ENCODE peak calls at places on chromosomes 16 and 17, in seven cellular contexts. Y, O, Q, C, V, B and E are unnamed samples.

GRCh38 chr16:61993076-61993475 is 43.2 kb downstream of the CDH8 start:
- DNase-seq in Y (no peak), Q (no peak), B (no peak), O (no peak), C (no peak), V (no peak), E (no peak)

GRCh38 chr16:72590179-72590937 is 418.4 kb upstream of the PMFBP1 start:
- DNase-seq in V (peak), Q (no peak), B (no peak), O (no peak), Y (no peak), C (no peak), E (no peak)

GRCh38 chr16:50585331-50585776 is 37.2 kb downstream of the NKD1 start:
- DNase-seq in Y (peak), Q (no peak), C (no peak), V (peak), O (peak), B (peak), E (peak)

GRCh38 chr17:59892849-59893616 is at the start of the genes RPS6KB1 and TUBD1:
- DNase-seq in Y (peak), C (peak), Q (peak), B (peak), V (peak), O (peak), E (peak)

GRCh38 chr17:18262641-18263040 is 2.2 kb downstream of the MIEF2 start:
- DNase-seq in C (no peak), O (no peak), Q (no peak), B (no peak), V (no peak), Y (peak), E (no peak)

GRCh38 chr17:62140836-62141235 is 75.8 kb upstream of the MED13 start:
- DNase-seq in Y (no peak), Q (no peak), V (no peak), O (no peak), C (no peak), B (no peak), E (no peak)

GRCh38 chr16:53115773-53116172 is 61.0 kb downstream of the CHD9 start:
- DNase-seq in B (no peak), O (no peak), Q (no peak), C (no peak), V (no peak), Y (no peak), E (no peak)

GRCh38 chr17:13921841-13922776 is 147.2 kb upstream of the COX10 start:
- DNase-seq in Q (no peak), Y (no peak), B (no peak), O (no peak), C (no peak), V (no peak), E (no peak)

GRCh38 chr16:12097523-12098428 is 121.2 kb downstream of the SNX29 start:
- DNase-seq in Y (peak), V (no peak), B (peak), O (peak), Q (no peak), C (no peak), E (no peak)

GRCh38 chr17:59830007-59830630 is 62.6 kb downstream of the TUBD1 start:
- DNase-seq in C (no peak), V (no peak), B (peak), Q (peak), Y (no peak), O (no peak), E (no peak)

GRCh38 chr17:64315032-64315490 is 52.0 kb upstream of the TEX2 start:
- DNase-seq in V (no peak), O (peak), Y (peak), B (peak), Q (no peak), C (no peak), E (peak)

GRCh38 chr17:31811021-31811565 is 48.0 kb downstream of the COPRS start:
- DNase-seq in C (no peak), Y (no peak), O (no peak), B (no peak), Q (no peak), V (no peak), E (no peak)

GRCh38 chr16:77679901-77680300 is 42.4 kb upstream of the NUDT7 start:
- DNase-seq in C (no peak), B (no peak), Q (no peak), O (no peak), Y (no peak), V (no peak), E (no peak)
- H3K27ac ChIP-seq in C (no peak), B (no peak), Q (no peak), O (no peak), Y (no peak), V (no peak), E (no peak)

DNA sequence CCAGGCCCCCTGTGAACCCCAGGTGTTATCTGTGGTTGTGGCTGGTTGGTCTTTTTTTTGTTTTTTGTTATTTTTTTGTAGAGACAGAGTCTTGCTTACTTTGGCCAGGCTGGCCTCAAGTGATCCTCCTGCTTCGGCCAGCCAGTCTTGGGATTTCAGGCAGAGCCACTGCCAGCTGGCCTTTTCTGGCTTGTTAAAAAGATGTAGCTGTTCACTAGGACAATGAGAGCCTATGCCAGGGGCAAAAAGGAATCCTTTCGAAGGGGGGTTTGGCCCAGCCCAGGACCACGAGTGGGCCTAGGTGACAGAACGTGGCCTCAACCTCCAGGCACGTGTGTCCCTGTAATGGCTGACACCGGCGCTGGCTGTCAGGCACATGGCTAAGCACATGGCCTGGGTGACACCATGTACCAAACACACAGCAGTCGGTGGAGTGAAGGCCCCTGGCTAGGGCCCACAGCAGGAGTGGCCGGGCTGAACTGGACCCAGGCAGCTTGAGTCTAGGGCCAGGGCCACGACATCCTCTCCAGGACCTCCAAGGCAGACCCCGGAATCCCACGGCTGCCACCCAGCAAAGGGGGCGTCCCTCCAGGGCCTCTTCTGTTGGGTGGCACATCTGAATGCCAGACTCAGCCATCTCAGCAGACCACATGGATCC is 6.9 kb upstream of the SLC38A8 start:
- DNase-seq in V (no peak), B (no peak), O (peak), C (no peak), Q (no peak), Y (no peak), E (no peak)
- H3K27ac ChIP-seq in V (no peak), B (no peak), O (no peak), C (no peak), Q (no peak), Y (no peak), E (no peak)

GRCh38 chr17:77331161-77331864 is 190.5 kb downstream of the SEC14L1 start:
- DNase-seq in O (peak), Q (peak), B (peak), Y (peak), C (peak), V (peak), E (peak)
- H3K27ac ChIP-seq in O (no peak), Q (no peak), B (no peak), Y (peak), C (peak), V (no peak), E (no peak)

GRCh38 chr16:17440131-17440530 is 30.6 kb downstream of the XYLT1 start:
- DNase-seq in O (no peak), C (no peak), Y (no peak), V (no peak), Q (no peak), B (no peak), E (no peak)
- H3K27ac ChIP-seq in O (no peak), C (no peak), Y (no peak), V (no peak), Q (no peak), B (no peak), E (no peak)

DNA sequence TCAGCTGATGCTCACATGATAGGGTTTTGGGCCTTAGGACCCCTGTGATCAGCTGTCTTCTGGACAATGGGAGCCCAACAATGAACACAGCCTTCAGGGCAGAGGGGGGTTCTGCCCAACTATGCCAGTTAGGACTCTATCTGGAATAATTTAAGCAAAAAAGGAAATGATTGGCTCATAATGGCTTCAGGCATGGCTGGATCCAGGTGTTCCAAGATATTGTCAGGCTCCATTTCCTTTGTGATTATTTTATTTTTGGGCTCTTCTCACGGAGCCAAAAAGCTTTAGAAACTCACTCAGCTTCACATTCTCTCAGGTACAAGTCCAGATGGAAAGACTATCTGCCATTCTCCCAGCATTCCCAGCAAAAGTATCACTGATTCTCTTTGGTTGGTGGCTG is 2.9 kb upstream of the MT2A start:
- DNase-seq in V (no peak), C (no peak), Y (no peak), O (no peak), B (no peak), Q (no peak), E (no peak)
- H3K27ac ChIP-seq in V (no peak), C (no peak), Y (peak), O (peak), B (peak), Q (peak), E (peak)

GRCh38 chr17:45427181-45427835 is 5.4 kb downstream of the ARHGAP27 start:
- DNase-seq in O (no peak), B (no peak), V (no peak), C (no peak), Y (peak), Q (no peak), E (no peak)
- H3K27ac ChIP-seq in O (no peak), B (no peak), V (no peak), C (no peak), Y (no peak), Q (no peak), E (no peak)

DNA sequence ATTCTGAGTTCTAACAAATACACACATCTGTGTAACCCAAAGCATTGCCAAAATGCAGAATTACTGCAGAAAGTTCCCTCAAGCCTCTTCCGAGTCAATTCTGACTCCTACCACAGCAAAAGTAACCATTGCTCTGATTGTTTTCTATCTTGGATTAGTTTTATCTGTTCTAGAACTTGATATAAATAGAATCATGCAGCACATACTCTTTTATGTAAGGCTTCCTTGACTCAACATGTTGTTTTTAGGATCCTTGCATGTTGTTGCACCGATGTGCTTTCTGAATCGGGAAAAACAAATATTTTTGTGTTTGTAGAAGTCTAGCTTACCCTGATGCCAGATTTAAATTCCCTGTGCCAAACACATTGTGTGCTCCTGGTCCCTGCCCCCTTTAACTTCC is 140.4 kb downstream of the CDH13 start:
- DNase-seq in C (no peak), V (no peak), O (no peak), B (no peak), Q (no peak), Y (no peak), E (no peak)
- H3K27ac ChIP-seq in C (no peak), V (no peak), O (no peak), B (no peak), Q (no peak), Y (no peak), E (peak)

DNA sequence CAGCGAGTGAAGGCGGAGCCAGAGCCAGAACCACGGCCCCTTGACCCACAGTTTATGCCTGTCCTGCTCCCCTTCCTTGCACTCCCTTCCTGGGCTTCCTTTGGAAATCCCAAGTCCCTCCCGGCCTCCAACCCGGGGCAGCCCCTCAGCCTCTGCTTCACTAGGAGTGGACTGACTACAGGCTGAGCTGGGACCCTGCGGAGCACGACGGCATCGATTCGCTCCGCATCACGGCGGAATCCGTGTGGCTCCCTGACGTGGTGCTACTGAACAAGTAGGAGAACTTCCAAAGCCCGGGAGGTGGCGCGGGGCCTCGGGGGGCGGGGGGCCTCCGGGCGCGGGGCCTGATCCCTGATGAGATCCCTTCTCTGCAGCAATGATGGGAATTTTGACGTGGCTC is 1.8 kb downstream of the CHRNB1 start:
- DNase-seq in Q (no peak), V (no peak), Y (no peak), C (no peak), O (no peak), B (no peak), E (no peak)
- H3K27ac ChIP-seq in Q (no peak), V (no peak), Y (no peak), C (no peak), O (no peak), B (no peak), E (no peak)

GRCh38 chr17:50176559-50177471 is 11.0 kb downstream of the SGCA start:
- DNase-seq in Q (peak), C (no peak), B (peak), V (no peak), Y (peak), O (no peak), E (no peak)

GRCh38 chr17:50180066-50180465 is 14.3 kb downstream of the SGCA start:
- DNase-seq in O (no peak), C (no peak), V (no peak), Q (no peak), B (peak), Y (peak), E (no peak)

GRCh38 chr17:50175035-50175788 is 9.4 kb downstream of the SGCA start:
- DNase-seq in C (no peak), V (no peak), B (peak), Q (peak), Y (peak), O (no peak), E (no peak)

GRCh38 chr17:50177983-50178834 is 12.4 kb downstream of the SGCA start:
- DNase-seq in C (peak), Q (peak), Y (peak), O (peak), V (peak), B (peak), E (peak)

GRCh38 chr17:50177476-50177875 is 11.7 kb downstream of the SGCA start:
- DNase-seq in Y (peak), Q (no peak), V (no peak), O (no peak), C (no peak), B (peak), E (no peak)
- H3K27ac ChIP-seq in Y (peak), Q (peak), V (peak), O (no peak), C (no peak), B (peak), E (peak)